ENCODE peak calls at places on chromosome 19, in four cellular contexts. T is naive B cell, I is activated B cell treated with CpG ODN at 0.5 μM for 24 hours, E is skeletal muscle cell. L is an unnamed sample.
A peak's percentile ranks its signal among the peaks of the same experiment; 100 is the strongest.

GRCh38 chr19:7910321-7911161 is 4.1 kb upstream of the TGFBR3L start:
- DNase-seq in T (no peak), E (no peak), I (no peak), L (no peak)

GRCh38 chr19:7533281-7533819 is 2.2 kb upstream of the PNPLA6 start:
- DNase-seq in I (no peak), E (no peak), T (no peak), L (no peak)

GRCh38 chr19:4580021-4580901 is 20.8 kb upstream of the SEMA6B start:
- DNase-seq in E (no peak), I (no peak), T (no peak), L (no peak)

GRCh38 chr19:33864311-33864850 is 67.7 kb downstream of the KCTD15 start:
- DNase-seq in E (no peak), T (no peak), I (no peak), L (no peak)

GRCh38 chr19:34788074-34788473 is 15.1 kb upstream of the ZNF599 start:
- DNase-seq in I (no peak), E (no peak), T (no peak), L (no peak)

GRCh38 chr19:56403261-56403660 is 871 bp upstream of the ZNF583 start:
- DNase-seq in T (no peak), I (no peak), E (no peak), L (no peak)

GRCh38 chr19:49336482-49337266 is 1.5 kb downstream of the CD37 start:
- DNase-seq in T (no peak), I (peak; percentile 10), E (no peak), L (no peak)

GRCh38 chr19:49534632-49535385 is 7.0 kb downstream of the RCN3 start:
- DNase-seq in E (no peak), I (no peak), T (no peak), L (no peak)

GRCh38 chr19:38062959-38063786 is 156.2 kb downstream of the SIPA1L3 start:
- DNase-seq in E (no peak), I (no peak), T (no peak), L (no peak)

GRCh38 chr19:1221141-1221903 is 15.7 kb downstream of the STK11 start:
- DNase-seq in E (no peak), I (no peak), T (no peak), L (no peak)

GRCh38 chr19:33175886-33176669 is 18.1 kb upstream of the LRP3 start:
- DNase-seq in E (no peak), I (no peak), T (no peak), L (no peak)

GRCh38 chr19:44640518-44640917 is 3.2 kb upstream of the PVR start:
- DNase-seq in T (no peak), I (no peak), E (no peak), L (peak; percentile 17)

GRCh38 chr19:5690125-5690954 is at the start of gene RPL36:
- DNase-seq in T (peak; percentile 98), E (peak; percentile 79), I (peak; percentile 99), L (peak; percentile 87)

GRCh38 chr19:42370068-42370520 is 20.0 kb downstream of the CNFN start:
- DNase-seq in I (no peak), E (no peak), T (no peak), L (no peak)

GRCh38 chr19:39363909-39364457 is 21.8 kb downstream of the SAMD4B start:
- DNase-seq in E (no peak), T (peak; percentile 35), I (no peak), L (no peak)

GRCh38 chr19:53467503-53468262 is at the start of gene ZNF813:
- DNase-seq in E (peak; percentile 36), I (peak; percentile 97), T (peak; percentile 89), L (peak; percentile 76)

GRCh38 chr19:44607049-44607448 is 6.3 kb upstream of the IGSF23 start:
- DNase-seq in T (peak; percentile 6), I (no peak), E (peak; percentile 5), L (no peak)

GRCh38 chr19:48370955-48371354 is 6.8 kb downstream of the SYNGR4 start:
- DNase-seq in I (no peak), T (no peak), E (no peak), L (no peak)

GRCh38 chr19:48424694-48425219 is 21.0 kb upstream of the GRWD1 start:
- DNase-seq in I (no peak), T (no peak), E (no peak), L (peak; percentile 32)

GRCh38 chr19:48632692-48633147 is 4.5 kb downstream of the DBP start:
- DNase-seq in T (no peak), E (no peak), I (no peak), L (no peak)

GRCh38 chr19:28327905-28328304 is 885.0 kb downstream of the UQCRFS1 start:
- DNase-seq in I (no peak), T (no peak), E (no peak), L (no peak)

GRCh38 chr19:8466018-8466417 is 21.2 kb downstream of the HNRNPM start:
- DNase-seq in I (no peak), T (no peak), E (no peak), L (no peak)

GRCh38 chr19:16335226-16335625 is 10.6 kb downstream of the KLF2 start:
- DNase-seq in E (no peak), T (no peak), I (no peak), L (no peak)

GRCh38 chr19:34391813-34392212 is 12.4 kb upstream of the PDCD2L start:
- DNase-seq in T (no peak), I (no peak), E (no peak), L (no peak)

GRCh38 chr19:29293736-29294342 is 80.9 kb upstream of the UQCRFS1 start:
- DNase-seq in E (no peak), I (no peak), T (no peak), L (peak; percentile 12)

GRCh38 chr19:47111682-47112165 is 1.9 kb downstream of the ZC3H4 start:
- DNase-seq in I (no peak), E (no peak), T (no peak), L (no peak)

GRCh38 chr19:438416-438958 is 22.3 kb downstream of the SHC2 start:
- DNase-seq in I (no peak), E (no peak), T (no peak), L (no peak)

GRCh38 chr19:10921909-10922637 is 6.4 kb downstream of the YIPF2 start:
- DNase-seq in E (no peak), I (no peak), T (no peak), L (no peak)

GRCh38 chr19:50565984-50566903 is 2.0 kb downstream of the LRRC4B start:
- DNase-seq in T (no peak), E (no peak), I (no peak), L (no peak)

GRCh38 chr19:35533822-35534521 is 716 bp downstream of the GAPDHS start:
- DNase-seq in I (no peak), E (no peak), T (peak; percentile 38), L (no peak)

GRCh38 chr19:36169084-36169760 is 17.0 kb upstream of the COX7A1 start:
- DNase-seq in T (no peak), I (no peak), E (no peak), L (no peak)

GRCh38 chr19:16594681-16595091 is 22.5 kb upstream of the SLC35E1 start:
- DNase-seq in T (peak; percentile 26), E (no peak), I (no peak), L (no peak)

GRCh38 chr19:41904118-41904870 is 21.3 kb downstream of the ARHGEF1 start:
- DNase-seq in T (no peak), E (no peak), I (no peak), L (no peak)

GRCh38 chr19:980133-980998 is 3.8 kb upstream of the WDR18 start:
- DNase-seq in I (no peak), T (no peak), E (no peak), L (no peak)

GRCh38 chr19:39093761-39094160 is 9.6 kb downstream of the ACP7 start:
- DNase-seq in I (no peak), E (peak; percentile 53), T (no peak), L (no peak)

GRCh38 chr19:38667552-38668205 is 20.2 kb downstream of the ACTN4 start:
- DNase-seq in T (no peak), I (no peak), E (peak; percentile 64), L (no peak)

GRCh38 chr19:51025401-51025800 is 1.0 kb downstream of the KLK11 start:
- DNase-seq in I (no peak), T (no peak), E (no peak), L (no peak)